ENCODE peak calls at places on chromosomes 4 and X, in ten cellular contexts. One of them, this sample, is unnamed.

GRCh38 chr4:92265066-92265465 is 38.7 kb upstream of the GRID2 start:
- DNase-seq in activated naive CD8-positive, alpha-beta T cell treated with anti-CD3 and anti-CD28 coated beads, Interleukin-2, amount 50 U/mL, for 24 hours: no peak
- DNase-seq in lower lobe of right lung: no peak
- DNase-seq in effector memory CD8-positive, alpha-beta T cell: no peak
- DNase-seq in NCI-H1417: no peak
- DNase-seq in H4: no peak
- DNase-seq in ACHN: no peak
- DNase-seq in CD4-positive, alpha-beta memory T cell: no peak
- DNase-seq in HT1080: no peak
- DNase-seq in GM18507: no peak
- DNase-seq in this sample: no peak

GRCh38 chr4:52051615-52052474 is 741 bp downstream of the SPATA18 start:
- DNase-seq in GM18507: no peak
- DNase-seq in activated naive CD8-positive, alpha-beta T cell treated with anti-CD3 and anti-CD28 coated beads, Interleukin-2, amount 50 U/mL, for 24 hours: peak
- DNase-seq in H4: no peak
- DNase-seq in ACHN: peak
- DNase-seq in NCI-H1417: peak
- DNase-seq in HT1080: peak
- DNase-seq in CD4-positive, alpha-beta memory T cell: no peak
- DNase-seq in effector memory CD8-positive, alpha-beta T cell: no peak
- DNase-seq in lower lobe of right lung: peak
- DNase-seq in this sample: no peak

GRCh38 chrX:123607806-123608205 is 125.0 kb downstream of the THOC2 start:
- DNase-seq in ACHN: no peak
- DNase-seq in activated naive CD8-positive, alpha-beta T cell treated with anti-CD3 and anti-CD28 coated beads, Interleukin-2, amount 50 U/mL, for 24 hours: no peak
- DNase-seq in NCI-H1417: no peak
- DNase-seq in GM18507: no peak
- DNase-seq in H4: no peak
- DNase-seq in effector memory CD8-positive, alpha-beta T cell: no peak
- DNase-seq in HT1080: no peak
- DNase-seq in lower lobe of right lung: no peak
- DNase-seq in CD4-positive, alpha-beta memory T cell: no peak
- DNase-seq in this sample: peak

GRCh38 chr4:22463179-22463578 is 52.7 kb downstream of the ADGRA3 start:
- DNase-seq in GM18507: no peak
- DNase-seq in ACHN: no peak
- DNase-seq in CD4-positive, alpha-beta memory T cell: no peak
- DNase-seq in HT1080: no peak
- DNase-seq in effector memory CD8-positive, alpha-beta T cell: no peak
- DNase-seq in lower lobe of right lung: no peak
- DNase-seq in NCI-H1417: no peak
- DNase-seq in activated naive CD8-positive, alpha-beta T cell treated with anti-CD3 and anti-CD28 coated beads, Interleukin-2, amount 50 U/mL, for 24 hours: peak
- DNase-seq in H4: no peak
- DNase-seq in this sample: no peak

GRCh38 chrX:29229802-29230201 is 642.6 kb downstream of the IL1RAPL1 start:
- DNase-seq in NCI-H1417: no peak
- DNase-seq in lower lobe of right lung: no peak
- DNase-seq in CD4-positive, alpha-beta memory T cell: no peak
- DNase-seq in ACHN: no peak
- DNase-seq in H4: no peak
- DNase-seq in effector memory CD8-positive, alpha-beta T cell: no peak
- DNase-seq in activated naive CD8-positive, alpha-beta T cell treated with anti-CD3 and anti-CD28 coated beads, Interleukin-2, amount 50 U/mL, for 24 hours: no peak
- DNase-seq in HT1080: peak
- DNase-seq in GM18507: no peak
- DNase-seq in this sample: no peak

GRCh38 chr4:40462326-40462725 is 127.2 kb downstream of the CHRNA9 start:
- DNase-seq in HT1080: no peak
- DNase-seq in lower lobe of right lung: no peak
- DNase-seq in ACHN: no peak
- DNase-seq in activated naive CD8-positive, alpha-beta T cell treated with anti-CD3 and anti-CD28 coated beads, Interleukin-2, amount 50 U/mL, for 24 hours: no peak
- DNase-seq in CD4-positive, alpha-beta memory T cell: no peak
- DNase-seq in H4: no peak
- DNase-seq in GM18507: no peak
- DNase-seq in NCI-H1417: peak
- DNase-seq in effector memory CD8-positive, alpha-beta T cell: no peak
- DNase-seq in this sample: no peak

GRCh38 chr4:2741626-2742025 is 14.5 kb downstream of the TNIP2 start:
- DNase-seq in effector memory CD8-positive, alpha-beta T cell: no peak
- DNase-seq in activated naive CD8-positive, alpha-beta T cell treated with anti-CD3 and anti-CD28 coated beads, Interleukin-2, amount 50 U/mL, for 24 hours: no peak
- DNase-seq in CD4-positive, alpha-beta memory T cell: no peak
- DNase-seq in H4: no peak
- DNase-seq in NCI-H1417: no peak
- DNase-seq in GM18507: no peak
- DNase-seq in ACHN: no peak
- DNase-seq in lower lobe of right lung: peak
- DNase-seq in HT1080: no peak
- DNase-seq in this sample: no peak

GRCh38 chr4:53813991-53814390 is 222.7 kb upstream of the LNX1 start:
- DNase-seq in effector memory CD8-positive, alpha-beta T cell: no peak
- DNase-seq in H4: no peak
- DNase-seq in ACHN: no peak
- DNase-seq in HT1080: no peak
- DNase-seq in NCI-H1417: no peak
- DNase-seq in CD4-positive, alpha-beta memory T cell: no peak
- DNase-seq in GM18507: no peak
- DNase-seq in activated naive CD8-positive, alpha-beta T cell treated with anti-CD3 and anti-CD28 coated beads, Interleukin-2, amount 50 U/mL, for 24 hours: no peak
- DNase-seq in lower lobe of right lung: no peak
- DNase-seq in this sample: peak

GRCh38 chr4:72319596-72319995 is 249.4 kb downstream of the ADAMTS3 start:
- DNase-seq in lower lobe of right lung: no peak
- DNase-seq in effector memory CD8-positive, alpha-beta T cell: no peak
- DNase-seq in ACHN: peak
- DNase-seq in GM18507: no peak
- DNase-seq in CD4-positive, alpha-beta memory T cell: no peak
- DNase-seq in HT1080: peak
- DNase-seq in NCI-H1417: no peak
- DNase-seq in activated naive CD8-positive, alpha-beta T cell treated with anti-CD3 and anti-CD28 coated beads, Interleukin-2, amount 50 U/mL, for 24 hours: no peak
- DNase-seq in H4: peak
- DNase-seq in this sample: no peak

GRCh38 chr4:43816107-43816506 is 632.5 kb downstream of the KCTD8 start:
- DNase-seq in effector memory CD8-positive, alpha-beta T cell: no peak
- DNase-seq in NCI-H1417: no peak
- DNase-seq in activated naive CD8-positive, alpha-beta T cell treated with anti-CD3 and anti-CD28 coated beads, Interleukin-2, amount 50 U/mL, for 24 hours: no peak
- DNase-seq in ACHN: no peak
- DNase-seq in HT1080: no peak
- DNase-seq in CD4-positive, alpha-beta memory T cell: no peak
- DNase-seq in GM18507: no peak
- DNase-seq in H4: peak
- DNase-seq in lower lobe of right lung: no peak
- DNase-seq in this sample: no peak

GRCh38 chr4:165680821-165681220 is 192.2 kb upstream of the TLL1 start:
- DNase-seq in effector memory CD8-positive, alpha-beta T cell: no peak
- DNase-seq in lower lobe of right lung: no peak
- DNase-seq in GM18507: no peak
- DNase-seq in CD4-positive, alpha-beta memory T cell: no peak
- DNase-seq in activated naive CD8-positive, alpha-beta T cell treated with anti-CD3 and anti-CD28 coated beads, Interleukin-2, amount 50 U/mL, for 24 hours: no peak
- DNase-seq in ACHN: no peak
- DNase-seq in H4: no peak
- DNase-seq in HT1080: peak
- DNase-seq in NCI-H1417: no peak
- DNase-seq in this sample: no peak

GRCh38 chr4:14070289-14070880 is 442.9 kb upstream of the BOD1L1 start:
- DNase-seq in ACHN: no peak
- DNase-seq in activated naive CD8-positive, alpha-beta T cell treated with anti-CD3 and anti-CD28 coated beads, Interleukin-2, amount 50 U/mL, for 24 hours: no peak
- DNase-seq in CD4-positive, alpha-beta memory T cell: no peak
- DNase-seq in HT1080: no peak
- DNase-seq in effector memory CD8-positive, alpha-beta T cell: no peak
- DNase-seq in GM18507: no peak
- DNase-seq in lower lobe of right lung: no peak
- DNase-seq in NCI-H1417: no peak
- DNase-seq in H4: no peak
- DNase-seq in this sample: no peak

GRCh38 chr4:71994559-71994958 is 37.2 kb upstream of the NPFFR2 start:
- DNase-seq in NCI-H1417: no peak
- DNase-seq in CD4-positive, alpha-beta memory T cell: no peak
- DNase-seq in H4: no peak
- DNase-seq in GM18507: no peak
- DNase-seq in activated naive CD8-positive, alpha-beta T cell treated with anti-CD3 and anti-CD28 coated beads, Interleukin-2, amount 50 U/mL, for 24 hours: no peak
- DNase-seq in HT1080: no peak
- DNase-seq in ACHN: no peak
- DNase-seq in effector memory CD8-positive, alpha-beta T cell: no peak
- DNase-seq in lower lobe of right lung: no peak
- DNase-seq in this sample: no peak

GRCh38 chr4:98663226-98664006 is 5.0 kb upstream of the TSPAN5 start:
- DNase-seq in activated naive CD8-positive, alpha-beta T cell treated with anti-CD3 and anti-CD28 coated beads, Interleukin-2, amount 50 U/mL, for 24 hours: peak
- DNase-seq in HT1080: no peak
- DNase-seq in effector memory CD8-positive, alpha-beta T cell: peak
- DNase-seq in NCI-H1417: no peak
- DNase-seq in H4: no peak
- DNase-seq in CD4-positive, alpha-beta memory T cell: peak
- DNase-seq in lower lobe of right lung: no peak
- DNase-seq in ACHN: no peak
- DNase-seq in GM18507: peak
- DNase-seq in this sample: no peak

GRCh38 chrX:117645639-117646038 is 471.0 kb downstream of the KLHL13 start:
- DNase-seq in NCI-H1417: no peak
- DNase-seq in GM18507: no peak
- DNase-seq in effector memory CD8-positive, alpha-beta T cell: no peak
- DNase-seq in activated naive CD8-positive, alpha-beta T cell treated with anti-CD3 and anti-CD28 coated beads, Interleukin-2, amount 50 U/mL, for 24 hours: no peak
- DNase-seq in ACHN: no peak
- DNase-seq in H4: no peak
- DNase-seq in HT1080: no peak
- DNase-seq in lower lobe of right lung: no peak
- DNase-seq in CD4-positive, alpha-beta memory T cell: no peak
- DNase-seq in this sample: peak

GRCh38 chr4:8818063-8818881 is 53.4 kb downstream of the HMX1 start:
- DNase-seq in NCI-H1417: no peak
- DNase-seq in GM18507: no peak
- DNase-seq in activated naive CD8-positive, alpha-beta T cell treated with anti-CD3 and anti-CD28 coated beads, Interleukin-2, amount 50 U/mL, for 24 hours: no peak
- DNase-seq in HT1080: no peak
- DNase-seq in effector memory CD8-positive, alpha-beta T cell: no peak
- DNase-seq in H4: no peak
- DNase-seq in CD4-positive, alpha-beta memory T cell: no peak
- DNase-seq in ACHN: no peak
- DNase-seq in lower lobe of right lung: peak
- DNase-seq in this sample: peak

GRCh38 chr4:69875576-69875975 is 15.6 kb upstream of the SULT1E1 start:
- DNase-seq in lower lobe of right lung: no peak
- DNase-seq in NCI-H1417: no peak
- DNase-seq in effector memory CD8-positive, alpha-beta T cell: no peak
- DNase-seq in GM18507: no peak
- DNase-seq in activated naive CD8-positive, alpha-beta T cell treated with anti-CD3 and anti-CD28 coated beads, Interleukin-2, amount 50 U/mL, for 24 hours: no peak
- DNase-seq in ACHN: no peak
- DNase-seq in HT1080: no peak
- DNase-seq in H4: no peak
- DNase-seq in CD4-positive, alpha-beta memory T cell: no peak
- DNase-seq in this sample: no peak

GRCh38 chrX:132591719-132592275 is 103.0 kb upstream of the MBNL3 start:
- DNase-seq in CD4-positive, alpha-beta memory T cell: no peak
- DNase-seq in NCI-H1417: peak
- DNase-seq in activated naive CD8-positive, alpha-beta T cell treated with anti-CD3 and anti-CD28 coated beads, Interleukin-2, amount 50 U/mL, for 24 hours: no peak
- DNase-seq in lower lobe of right lung: no peak
- DNase-seq in ACHN: no peak
- DNase-seq in H4: no peak
- DNase-seq in GM18507: no peak
- DNase-seq in effector memory CD8-positive, alpha-beta T cell: no peak
- DNase-seq in HT1080: no peak
- DNase-seq in this sample: no peak

GRCh38 chr4:42483426-42484379 is 86.4 kb downstream of the SHISA3 start:
- DNase-seq in NCI-H1417: no peak
- DNase-seq in HT1080: no peak
- DNase-seq in lower lobe of right lung: no peak
- DNase-seq in effector memory CD8-positive, alpha-beta T cell: no peak
- DNase-seq in GM18507: no peak
- DNase-seq in ACHN: no peak
- DNase-seq in H4: no peak
- DNase-seq in CD4-positive, alpha-beta memory T cell: no peak
- DNase-seq in activated naive CD8-positive, alpha-beta T cell treated with anti-CD3 and anti-CD28 coated beads, Interleukin-2, amount 50 U/mL, for 24 hours: no peak
- DNase-seq in this sample: no peak

This sample was measured in Karpas-422.